ENCODE peak calls at places on chromosomes 11 and 22, in four cellular contexts. I, E, V and G are unnamed samples.

GRCh38 chr22:42262964-42263363 is 7.5 kb downstream of the TCF20 start:
- ATAC-seq in I (peak), E (no peak), V (no peak), G (peak)

GRCh38 chr22:22558972-22559603 is at the start of gene PRAME:
- ATAC-seq in I (no peak), V (no peak), E (no peak), G (peak)

GRCh38 chr11:61598886-61599868 is 18.3 kb upstream of the SYT7 start:
- ATAC-seq in E (peak), V (peak), I (peak), G (no peak)

GRCh38 chr11:14312736-14313438 is 46.1 kb downstream of the RRAS2 start:
- ATAC-seq in V (no peak), I (no peak), E (no peak), G (no peak)

GRCh38 chr11:123740787-123741158 is 687 bp downstream of the ZNF202 start:
- ATAC-seq in E (no peak), V (peak), I (peak), G (peak)

GRCh38 chr11:73225851-73226250 is 7.8 kb downstream of the P2RY2 start:
- ATAC-seq in V (no peak), E (no peak), I (no peak), G (no peak)

GRCh38 chr22:30167327-30167726 is 79.2 kb downstream of the LIF start:
- ATAC-seq in I (no peak), E (no peak), V (no peak), G (no peak)

GRCh38 chr22:32788884-32789624 is 12.5 kb upstream of the TIMP3 start:
- ATAC-seq in V (peak), I (peak), E (peak), G (no peak)

GRCh38 chr11:33936745-33937612 is 45.1 kb upstream of the LMO2 start:
- ATAC-seq in V (peak), E (peak), I (peak), G (no peak)

GRCh38 chr11:23359297-23359696 is 499.0 kb upstream of the CCDC179 start:
- ATAC-seq in E (no peak), V (no peak), I (no peak), G (no peak)

GRCh38 chr11:23226331-23226909 is 366.1 kb upstream of the CCDC179 start:
- ATAC-seq in V (no peak), I (no peak), E (no peak), G (no peak)

GRCh38 chr22:39718206-39718605 is 147.7 kb downstream of the CACNA1I start:
- ATAC-seq in V (no peak), I (no peak), E (no peak), G (no peak)

GRCh38 chr11:69947772-69948255 is 128.6 kb upstream of the FGF3 start:
- ATAC-seq in V (no peak), E (no peak), I (no peak), G (no peak)

GRCh38 chr22:21972293-21972779 is 10.3 kb downstream of the TOP3B start:
- ATAC-seq in I (peak), E (no peak), V (no peak), G (no peak)

GRCh38 chr11:64247729-64248531 is 1.2 kb upstream of the PPP1R14B start:
- ATAC-seq in E (no peak), I (peak), V (no peak), G (no peak)

GRCh38 chr11:87038235-87038960 is 664 bp downstream of the TMEM135 start:
- ATAC-seq in V (peak), E (no peak), I (peak), G (no peak)

GRCh38 chr11:8206251-8207079 is 37.6 kb upstream of the RIC3 start:
- ATAC-seq in V (peak), E (peak), I (peak), G (no peak)

GRCh38 chr11:111918390-111919256 is at the start of gene C11orf52:
- ATAC-seq in I (peak), V (no peak), E (no peak), G (no peak)

GRCh38 chr11:12418019-12418611 is 40.7 kb downstream of the PARVA start:
- ATAC-seq in V (no peak), I (peak), E (no peak), G (peak)

GRCh38 chr11:76628408-76628947 is 42.1 kb downstream of the LRRC32 start:
- ATAC-seq in V (no peak), I (no peak), E (no peak), G (peak)

GRCh38 chr22:38707346-38707745 is 1.6 kb downstream of the GTPBP1 start:
- ATAC-seq in I (no peak), V (no peak), E (no peak), G (no peak)

GRCh38 chr22:33888821-33889220 is 31.5 kb downstream of the LARGE1 start:
- ATAC-seq in I (no peak), E (no peak), V (no peak), G (no peak)

GRCh38 chr11:126420730-126421083 is 65.2 kb downstream of the ST3GAL4 start:
- ATAC-seq in E (no peak), I (no peak), V (no peak), G (no peak)

GRCh38 chr11:34600339-34601084 is 20.4 kb upstream of the EHF start:
- ATAC-seq in V (peak), I (peak), E (no peak), G (peak)

GRCh38 chr22:36379593-36380361 is 8.0 kb downstream of the MYH9 start:
- ATAC-seq in E (peak), V (no peak), I (peak), G (peak)

GRCh38 chr11:20013346-20014066 is 146.8 kb downstream of the DBX1 start:
- ATAC-seq in E (no peak), I (peak), V (peak), G (no peak)

GRCh38 chr11:39772525-39773137 is 1686.8 kb downstream of the LRRC4C start:
- ATAC-seq in V (no peak), E (no peak), I (no peak), G (no peak)

GRCh38 chr11:94674005-94674491 is 94.1 kb upstream of the AMOTL1 start:
- ATAC-seq in V (peak), I (peak), E (peak), G (no peak)

GRCh38 chr11:79062814-79063762 is 377.7 kb downstream of the TENM4 start:
- ATAC-seq in E (no peak), V (no peak), I (peak), G (no peak)

GRCh38 chr11:1358286-1358685 is 31.4 kb upstream of the BRSK2 start:
- ATAC-seq in V (peak), E (peak), I (peak), G (no peak)

GRCh38 chr11:330694-331314 is 10.1 kb upstream of the IFITM3 start:
- ATAC-seq in I (no peak), V (no peak), E (no peak), G (peak)

GRCh38 chr11:60251485-60252207 is 8.7 kb upstream of the MS4A4E start:
- ATAC-seq in I (peak), V (no peak), E (no peak), G (no peak)

GRCh38 chr11:46333129-46333947 is 13.9 kb upstream of the DGKZ start:
- ATAC-seq in I (peak), E (peak), V (no peak), G (peak)